ENCODE peak calls at places on chromosomes 2 and 18, in five cellular contexts. One of them, this sample, is unnamed.

GRCh38 chr18:60176271-60176670 is 196.3 kb downstream of the MC4R start:
- DNase-seq in H1: no peak
- DNase-seq in HepG2: no peak
- DNase-seq in HCT116: no peak
- DNase-seq in GM12878: no peak
- DNase-seq in this sample: no peak

GRCh38 chr2:105763076-105763475 is 18.4 kb downstream of the NCK2 start:
- DNase-seq in H1: no peak
- DNase-seq in HepG2: no peak
- DNase-seq in HCT116: no peak
- DNase-seq in GM12878: no peak
- DNase-seq in this sample: no peak

GRCh38 chr2:231583982-231584381 is 8.7 kb upstream of the TEX44 start:
- DNase-seq in H1: peak
- DNase-seq in HepG2: no peak
- DNase-seq in HCT116: no peak
- DNase-seq in GM12878: no peak
- DNase-seq in this sample: no peak

GRCh38 chr2:183927367-183928355 is 670.7 kb upstream of the ZNF804A start:
- DNase-seq in H1: no peak
- DNase-seq in HepG2: no peak
- DNase-seq in HCT116: no peak
- DNase-seq in GM12878: no peak
- DNase-seq in this sample: no peak

GRCh38 chr18:46868171-46868921 is 49.0 kb downstream of the PIAS2 start:
- DNase-seq in H1: no peak
- DNase-seq in HepG2: no peak
- DNase-seq in HCT116: no peak
- DNase-seq in GM12878: no peak
- DNase-seq in this sample: no peak

GRCh38 chr2:23602113-23602512 is 217.1 kb downstream of the KLHL29 start:
- DNase-seq in H1: no peak
- DNase-seq in HepG2: no peak
- DNase-seq in HCT116: no peak
- DNase-seq in GM12878: no peak
- DNase-seq in this sample: no peak

GRCh38 chr18:79553154-79553553 is 126.4 kb upstream of the CTDP1 start:
- DNase-seq in H1: no peak
- DNase-seq in HepG2: no peak
- DNase-seq in HCT116: no peak
- DNase-seq in GM12878: no peak
- DNase-seq in this sample: no peak

GRCh38 chr2:216551669-216552068 is 53.0 kb downstream of the RPL37A start:
- DNase-seq in H1: no peak
- DNase-seq in HepG2: no peak
- DNase-seq in HCT116: no peak
- DNase-seq in GM12878: no peak
- DNase-seq in this sample: no peak

GRCh38 chr2:32739679-32740078 is 111.8 kb downstream of the TTC27 start:
- DNase-seq in H1: no peak
- DNase-seq in HepG2: no peak
- DNase-seq in HCT116: no peak
- DNase-seq in GM12878: no peak
- DNase-seq in this sample: no peak

GRCh38 chr2:16218651-16219050 is 278.3 kb downstream of the MYCN start:
- DNase-seq in H1: peak
- DNase-seq in HepG2: peak
- DNase-seq in HCT116: peak
- DNase-seq in GM12878: no peak
- DNase-seq in this sample: peak

GRCh38 chr2:119696494-119697030 is 17.6 kb downstream of the TMEM177 start:
- DNase-seq in H1: no peak
- DNase-seq in HepG2: no peak
- DNase-seq in HCT116: no peak
- DNase-seq in GM12878: no peak
- DNase-seq in this sample: no peak

GRCh38 chr2:187138240-187138639 is 289.3 kb upstream of the ZSWIM2 start:
- DNase-seq in H1: no peak
- DNase-seq in HepG2: peak
- DNase-seq in HCT116: peak
- DNase-seq in GM12878: no peak
- DNase-seq in this sample: no peak

GRCh38 chr2:101759162-101759561 is 61.7 kb downstream of the MAP4K4 start:
- DNase-seq in H1: no peak
- DNase-seq in HepG2: no peak
- DNase-seq in HCT116: peak
- DNase-seq in GM12878: no peak
- DNase-seq in this sample: no peak

GRCh38 chr2:47402805-47403691 is at the start of gene MSH2:
- DNase-seq in H1: peak
- DNase-seq in HepG2: peak
- DNase-seq in HCT116: peak
- DNase-seq in GM12878: peak
- DNase-seq in this sample: peak

GRCh38 chr2:120476141-120476540 is 130.2 kb downstream of the INHBB start:
- DNase-seq in H1: no peak
- DNase-seq in HepG2: no peak
- DNase-seq in HCT116: no peak
- DNase-seq in GM12878: no peak
- DNase-seq in this sample: no peak

GRCh38 chr2:170824526-170825015 is 7.9 kb downstream of the GAD1 start:
- DNase-seq in H1: no peak
- DNase-seq in HepG2: no peak
- DNase-seq in HCT116: no peak
- DNase-seq in GM12878: no peak
- DNase-seq in this sample: no peak

DNA sequence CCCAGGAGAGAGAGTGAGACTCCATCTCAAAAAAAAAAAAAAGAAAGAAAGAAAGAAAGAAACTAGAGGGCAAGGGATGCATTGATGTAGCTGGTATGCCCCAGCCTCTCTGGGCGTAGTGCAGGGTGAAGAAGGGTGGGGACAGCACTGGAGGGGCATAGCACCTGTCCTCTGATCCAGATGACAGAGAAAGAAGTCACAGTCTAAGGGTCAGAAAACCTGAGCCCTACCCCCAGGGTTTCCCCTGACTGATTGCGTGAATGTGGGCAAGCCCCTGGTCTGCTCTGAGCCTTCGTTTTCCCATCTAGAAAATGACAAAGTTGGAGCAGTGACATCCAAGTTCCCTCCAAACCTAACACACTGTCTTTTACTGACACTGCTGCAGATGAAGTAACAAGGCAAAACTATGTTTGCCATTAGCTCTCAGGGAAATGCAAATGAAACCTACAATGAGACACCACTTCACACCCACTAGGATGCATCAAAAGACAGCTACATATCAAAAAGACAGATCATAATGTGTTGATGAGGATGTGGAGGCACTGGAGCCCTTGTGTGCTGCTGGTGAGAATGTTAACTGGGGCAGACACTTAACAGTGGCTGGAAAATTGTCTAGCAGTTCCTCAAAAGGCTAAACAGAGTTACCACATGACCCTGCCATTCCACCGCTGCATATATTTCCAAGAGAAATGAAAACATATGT is 19.5 kb upstream of the YWHAQ start:
- DNase-seq in H1: no peak
- DNase-seq in HepG2: no peak
- DNase-seq in HCT116: no peak
- DNase-seq in GM12878: no peak
- DNase-seq in this sample: no peak
- H2AFZ ChIP-seq in H1: no peak
- H2AFZ ChIP-seq in HepG2: no peak
- H2AFZ ChIP-seq in HCT116: no peak
- H2AFZ ChIP-seq in GM12878: no peak
- H2AFZ ChIP-seq in this sample: no peak

DNA sequence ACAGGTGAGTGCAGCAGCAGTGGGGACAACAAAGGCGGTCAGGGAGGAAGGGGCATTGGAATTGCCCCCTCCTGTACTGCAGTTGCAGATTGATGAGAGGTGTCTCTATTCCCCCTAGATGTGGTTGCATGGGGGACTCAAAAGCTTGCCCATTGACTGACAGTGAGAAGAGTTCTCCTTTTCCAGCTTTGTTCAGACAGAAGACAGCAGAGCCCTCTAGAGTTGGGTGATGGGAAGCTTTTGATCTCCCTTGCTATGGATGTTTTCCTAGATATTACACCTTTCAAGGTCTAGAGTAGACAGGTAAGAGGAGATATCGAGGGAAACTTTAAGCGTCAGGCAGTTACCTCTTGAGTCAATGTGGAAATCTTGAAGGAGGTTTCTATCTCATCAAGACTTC is 2.9 kb downstream of the PROKR1 start:
- DNase-seq in H1: no peak
- DNase-seq in HepG2: peak
- DNase-seq in HCT116: peak
- DNase-seq in GM12878: no peak
- DNase-seq in this sample: peak
- TF ChIP-seq SP1 in H1: no peak
- TF ChIP-seq SP1 in HepG2: no peak
- TF ChIP-seq SP1 in HCT116: no peak
- TF ChIP-seq SP1 in GM12878: no peak
- TF ChIP-seq SP1 in this sample: no peak

GRCh38 chr2:37500031-37500430 is 155.6 kb downstream of the QPCT start:
- DNase-seq in H1: no peak
- DNase-seq in HepG2: no peak
- DNase-seq in HCT116: no peak
- DNase-seq in GM12878: no peak
- DNase-seq in this sample: no peak
- TF ChIP-seq POLR2A in H1: no peak
- TF ChIP-seq POLR2A in HepG2: no peak
- TF ChIP-seq POLR2A in HCT116: no peak
- TF ChIP-seq POLR2A in GM12878: no peak
- TF ChIP-seq POLR2A in this sample: no peak

GRCh38 chr2:240383871-240384700 is 51.4 kb upstream of the GPC1 start:
- DNase-seq in H1: no peak
- DNase-seq in HepG2: no peak
- DNase-seq in HCT116: no peak
- DNase-seq in GM12878: no peak
- DNase-seq in this sample: no peak
- H2AFZ ChIP-seq in H1: no peak
- H2AFZ ChIP-seq in HepG2: no peak
- H2AFZ ChIP-seq in HCT116: no peak
- H2AFZ ChIP-seq in GM12878: no peak
- H2AFZ ChIP-seq in this sample: no peak

DNA sequence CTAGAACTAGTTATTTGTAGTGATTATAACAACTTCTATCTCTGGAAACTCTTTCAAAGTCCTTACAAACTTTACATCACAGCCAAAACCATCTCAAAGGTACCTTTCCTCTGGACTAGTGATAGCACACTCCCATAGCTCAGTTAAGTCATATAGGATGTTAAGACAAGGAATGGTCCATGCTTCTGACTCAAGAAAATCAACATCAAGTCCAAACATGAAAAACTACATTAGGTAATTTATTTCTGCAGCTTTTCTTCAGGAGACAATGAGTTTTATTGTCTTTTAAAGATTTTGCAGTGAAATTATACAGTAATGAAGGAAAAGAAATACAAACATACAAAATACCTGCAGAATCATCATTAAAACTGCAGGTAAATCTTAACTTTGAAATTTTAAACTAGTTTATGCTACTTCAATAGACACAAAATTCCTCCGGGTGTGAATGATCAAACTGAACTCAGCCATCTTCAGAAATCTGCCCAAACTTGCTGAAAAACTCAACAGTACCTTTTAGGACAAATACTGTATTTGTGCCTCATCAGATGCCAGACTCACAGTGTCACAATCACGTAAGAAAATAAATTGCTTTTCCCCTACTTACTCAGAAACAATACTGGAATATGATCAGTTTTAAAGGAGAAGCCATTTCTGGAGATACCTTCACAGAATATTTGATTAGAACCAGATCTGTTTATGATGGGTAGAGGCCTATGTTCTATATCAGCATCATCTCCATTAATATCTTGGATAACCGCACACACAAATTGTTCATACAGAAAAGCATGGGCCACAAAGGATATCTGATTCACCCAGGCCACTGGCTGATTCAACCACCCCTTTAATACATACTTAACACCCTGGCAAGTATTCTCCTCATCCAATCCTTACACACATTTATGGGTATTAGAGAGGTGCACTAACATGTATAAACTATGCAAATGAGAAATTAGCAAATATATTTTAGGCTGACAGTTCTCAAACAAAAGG is 2.6 kb downstream of the TMEM131 start:
- DNase-seq in H1: no peak
- DNase-seq in HepG2: no peak
- DNase-seq in HCT116: no peak
- DNase-seq in GM12878: no peak
- DNase-seq in this sample: no peak
- TF ChIP-seq SP1 in H1: no peak
- TF ChIP-seq SP1 in HepG2: no peak
- TF ChIP-seq SP1 in HCT116: no peak
- TF ChIP-seq SP1 in GM12878: no peak
- TF ChIP-seq SP1 in this sample: no peak

DNA sequence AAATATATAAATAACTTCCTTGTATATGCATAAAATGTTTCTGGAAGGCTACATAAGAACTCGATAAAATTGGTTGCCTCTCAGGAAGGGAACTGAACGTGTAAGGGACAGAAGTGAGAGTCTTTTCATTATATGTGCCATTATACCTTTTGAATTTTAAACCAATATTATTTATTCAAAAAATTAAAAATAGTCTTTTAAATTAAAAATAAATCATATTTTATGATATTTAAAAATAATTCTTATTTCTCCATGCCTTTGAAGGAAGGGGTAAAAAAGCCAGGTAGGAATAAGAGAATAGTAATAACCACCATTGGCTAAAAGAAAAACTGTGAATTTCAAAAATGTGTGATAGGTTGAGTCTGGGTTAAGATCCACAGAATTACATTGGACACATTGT is 45.7 kb upstream of the C2orf74 start:
- DNase-seq in H1: no peak
- DNase-seq in HepG2: no peak
- DNase-seq in HCT116: no peak
- DNase-seq in GM12878: no peak
- DNase-seq in this sample: no peak
- TF ChIP-seq POLR2A in H1: no peak
- TF ChIP-seq POLR2A in HepG2: no peak
- TF ChIP-seq POLR2A in HCT116: no peak
- TF ChIP-seq POLR2A in GM12878: no peak
- TF ChIP-seq POLR2A in this sample: no peak

GRCh38 chr18:44696892-44697291 is 16.2 kb downstream of the SETBP1 start:
- DNase-seq in H1: peak
- DNase-seq in HepG2: no peak
- DNase-seq in HCT116: no peak
- DNase-seq in GM12878: no peak
- DNase-seq in this sample: peak
- H2AFZ ChIP-seq in H1: no peak
- H2AFZ ChIP-seq in HepG2: no peak
- H2AFZ ChIP-seq in HCT116: no peak
- H2AFZ ChIP-seq in GM12878: no peak
- H2AFZ ChIP-seq in this sample: peak

GRCh38 chr18:11040823-11041712 is 108.3 kb downstream of the PIEZO2 start:
- DNase-seq in H1: peak
- DNase-seq in HepG2: peak
- DNase-seq in HCT116: peak
- DNase-seq in GM12878: no peak
- DNase-seq in this sample: peak
- TF ChIP-seq SP1 in H1: no peak
- TF ChIP-seq SP1 in HepG2: no peak
- TF ChIP-seq SP1 in HCT116: no peak
- TF ChIP-seq SP1 in GM12878: no peak
- TF ChIP-seq SP1 in this sample: no peak

GRCh38 chr2:85376291-85377065 is 21.9 kb downstream of the ELMOD3 start:
- DNase-seq in H1: no peak
- DNase-seq in HepG2: no peak
- DNase-seq in HCT116: no peak
- DNase-seq in GM12878: no peak
- DNase-seq in this sample: no peak
- TF ChIP-seq POLR2A in H1: no peak
- TF ChIP-seq POLR2A in HepG2: no peak
- TF ChIP-seq POLR2A in HCT116: no peak
- TF ChIP-seq POLR2A in GM12878: no peak
- TF ChIP-seq POLR2A in this sample: no peak

GRCh38 chr18:8856187-8856586 is 150.8 kb downstream of the MTCL1 start:
- DNase-seq in H1: no peak
- DNase-seq in HepG2: no peak
- DNase-seq in HCT116: no peak
- DNase-seq in GM12878: no peak
- DNase-seq in this sample: no peak
- H2AFZ ChIP-seq in H1: no peak
- H2AFZ ChIP-seq in HepG2: no peak
- H2AFZ ChIP-seq in HCT116: no peak
- H2AFZ ChIP-seq in GM12878: no peak
- H2AFZ ChIP-seq in this sample: peak